ENCODE peak calls at places on chromosomes 16 and 17, in nine cellular contexts. D is lower lobe of right lung; I is pancreas; H is fibroblast of lung; C is CD8-positive, alpha-beta memory T cell; O is left ventricle myocardium inferior; J is endothelial cell of umbilical vein; B is IMR-90; Z is stomach. T is an unnamed sample. For H3K36me3, the result is how much of the 10 kb centered on the place peaks cover.

GRCh38 chr16:17798721-17799120 is 328.0 kb upstream of the XYLT1 start:
- DNase-seq in C (no peak), B (no peak), J (no peak), H (no peak), D (no peak), O (no peak), I (no peak), Z (no peak), T (no peak)

GRCh38 chr16:23843143-23843542 is 7.4 kb downstream of the PRKCB start:
- DNase-seq in Z (no peak), O (no peak), H (no peak), C (no peak), I (no peak), J (no peak), B (no peak), D (no peak), T (no peak)

GRCh38 chr17:13871261-13871660 is 198.0 kb upstream of the COX10 start:
- DNase-seq in H (no peak), C (no peak), J (no peak), Z (no peak), O (no peak), I (no peak), D (no peak), B (no peak), T (no peak)

GRCh38 chr17:41452276-41452675 is 11.5 kb upstream of the KRT38 start:
- DNase-seq in I (no peak), O (no peak), Z (no peak), H (no peak), J (no peak), D (no peak), B (no peak), C (no peak), T (no peak)

GRCh38 chr17:7261377-7262191 is 694 bp downstream of the CLDN7 start:
- DNase-seq in D (peak), O (no peak), B (no peak), Z (no peak), C (peak), J (no peak), I (peak), H (no peak), T (no peak)

GRCh38 chr17:68101992-68102758 is 66.6 kb downstream of the KPNA2 start:
- DNase-seq in B (no peak), I (peak), O (no peak), J (peak), C (peak), H (no peak), D (no peak), Z (peak), T (no peak)

GRCh38 chr17:29719469-29719868 is 96.8 kb upstream of the CORO6 start:
- DNase-seq in J (no peak), H (no peak), B (no peak), I (no peak), Z (no peak), D (no peak), O (no peak), C (no peak), T (no peak)

GRCh38 chr16:1871974-1872635 is at the start of gene MEIOB:
- DNase-seq in Z (no peak), D (peak), I (peak), B (no peak), J (peak), H (no peak), C (no peak), O (no peak), T (peak)

GRCh38 chr17:81523139-81524062 is 4.8 kb upstream of the FSCN2 start:
- DNase-seq in C (no peak), J (no peak), O (no peak), H (peak), I (no peak), B (peak), D (peak), Z (peak), T (no peak)

GRCh38 chr16:19837331-19837943 is 47.2 kb downstream of the GPRC5B start:
- DNase-seq in D (no peak), C (no peak), B (no peak), I (no peak), Z (no peak), H (no peak), J (no peak), O (no peak), T (no peak)

GRCh38 chr16:87446479-87446878 is 46.3 kb downstream of the ZCCHC14 start:
- DNase-seq in C (no peak), O (no peak), H (no peak), I (no peak), Z (no peak), J (no peak), B (no peak), D (no peak), T (no peak)

GRCh38 chr17:32936894-32937500 is 9.0 kb downstream of the TMEM98 start:
- DNase-seq in O (peak), I (peak), B (peak), Z (peak), J (peak), C (peak), H (peak), D (peak), T (peak)

GRCh38 chr17:32931686-32932085 is 3.7 kb downstream of the TMEM98 start:
- DNase-seq in Z (no peak), O (no peak), D (no peak), I (no peak), B (peak), J (no peak), H (no peak), C (no peak), T (no peak)

GRCh38 chr17:32940706-32941390 is 12.9 kb downstream of the TMEM98 start:
- DNase-seq in O (no peak), H (no peak), C (no peak), J (no peak), D (no peak), B (no peak), Z (no peak), I (no peak), T (no peak)

GRCh38 chr17:32933881-32934280 is 5.9 kb downstream of the TMEM98 start:
- DNase-seq in C (no peak), O (no peak), H (no peak), B (peak), I (no peak), J (no peak), D (no peak), Z (no peak), T (no peak)

DNA sequence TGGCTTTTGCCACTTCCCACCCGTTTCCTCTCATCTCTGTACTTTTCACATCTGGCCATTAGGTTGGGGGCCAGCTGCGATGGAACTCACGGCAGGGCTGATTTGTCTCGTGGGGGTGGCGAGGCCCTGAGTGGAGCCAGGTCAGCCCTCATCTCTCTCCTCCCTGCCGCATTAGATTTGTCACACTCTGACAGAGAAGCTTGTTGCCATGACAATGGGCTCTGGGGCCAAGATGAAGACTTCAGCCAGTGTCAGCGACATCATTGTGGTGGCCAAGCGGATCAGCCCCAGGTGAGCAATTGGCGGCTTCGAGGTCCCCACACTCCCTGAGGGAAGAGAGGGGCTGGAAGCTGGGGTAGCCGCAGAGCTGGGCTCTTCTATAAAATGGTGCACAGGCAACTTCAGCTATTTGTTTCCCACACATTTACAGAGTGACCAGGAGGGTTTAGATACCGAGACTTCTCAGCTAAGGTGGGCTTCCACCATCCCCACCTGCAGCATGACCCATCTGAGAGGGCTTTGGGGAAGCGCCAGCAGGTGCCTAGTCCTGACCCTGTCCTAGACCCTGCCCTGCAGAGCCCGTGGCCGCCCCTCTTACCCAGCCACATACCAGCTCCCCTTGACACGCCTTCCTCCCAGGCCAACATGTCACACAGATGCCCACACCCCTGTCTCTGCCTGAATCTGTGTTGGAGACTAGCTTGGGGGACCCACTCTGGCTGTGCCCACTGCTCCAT is 8.4 kb downstream of the TMEM98 start:
- DNase-seq in B (no peak), H (no peak), J (no peak), Z (no peak), I (no peak), D (no peak), O (no peak), C (no peak), T (no peak)
- H3K27ac ChIP-seq in B (no peak), H (no peak), J (peak), Z (peak), I (peak), D (no peak), O (no peak), C (no peak), T (no peak)

DNA sequence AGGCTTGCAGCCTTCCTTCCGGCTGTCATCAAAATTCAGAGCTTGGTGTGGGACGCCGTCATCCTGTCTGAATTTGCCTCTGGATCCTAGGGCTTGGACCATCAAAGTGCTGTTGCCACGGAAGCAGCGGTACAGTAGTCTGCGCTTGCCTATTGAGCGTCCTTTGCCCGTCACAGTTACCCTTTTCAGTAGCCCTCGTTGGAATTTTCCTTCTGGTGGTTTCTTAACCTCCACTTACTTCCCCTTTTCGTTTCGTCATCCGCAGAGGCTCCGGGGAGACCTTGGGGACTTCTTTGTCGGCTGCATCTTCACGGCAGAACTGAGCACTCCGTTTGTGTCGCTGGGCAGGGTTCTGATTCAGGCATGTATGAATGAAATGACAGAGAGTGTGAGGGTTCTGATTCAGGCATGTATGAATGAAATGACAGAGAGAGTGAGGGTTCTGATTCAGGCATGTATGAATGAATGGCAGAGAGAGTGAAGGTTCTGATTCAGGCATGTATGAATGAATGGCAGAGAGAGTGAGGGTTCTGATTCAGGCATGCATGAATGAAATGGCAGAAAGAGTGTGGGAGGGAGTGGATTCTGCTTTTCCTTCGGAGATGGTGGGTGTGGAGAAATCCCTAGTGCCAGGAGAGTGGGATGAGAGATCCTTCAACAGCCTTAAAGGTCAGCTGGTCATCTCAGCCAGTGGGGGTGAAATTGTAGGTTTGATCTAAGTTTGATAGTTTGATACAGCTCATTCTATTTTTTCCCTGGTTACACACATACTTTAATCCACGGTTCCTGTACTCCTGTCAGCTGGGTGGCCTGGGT is 8.1 kb downstream of the TLCD3A start:
- DNase-seq in I (no peak), C (no peak), D (no peak), Z (no peak), J (no peak), O (no peak), B (no peak), H (no peak), T (no peak)
- H3K36me3 ChIP-seq in I (under half), C (under half), D (half or more), Z (half or more), J (under half), O (half or more), B (half or more), H (under half), T (under half)

GRCh38 chr16:88760424-88761142 is 24.4 kb downstream of the PIEZO1 start:
- DNase-seq in I (no peak), Z (no peak), B (no peak), D (no peak), O (no peak), H (no peak), J (no peak), C (no peak), T (no peak)

GRCh38 chr16:88762258-88762870 is 22.7 kb downstream of the PIEZO1 start:
- DNase-seq in B (no peak), H (no peak), Z (no peak), I (no peak), D (no peak), O (no peak), J (no peak), C (no peak), T (no peak)

GRCh38 chr16:88762941-88763340 is 22.1 kb downstream of the PIEZO1 start:
- DNase-seq in I (no peak), J (no peak), D (no peak), O (no peak), Z (no peak), H (no peak), C (no peak), B (no peak), T (no peak)

GRCh38 chr16:88761143-88761534 is 23.9 kb downstream of the PIEZO1 start:
- DNase-seq in H (no peak), Z (no peak), I (no peak), O (no peak), D (no peak), C (no peak), B (no peak), J (no peak), T (no peak)

GRCh38 chr16:88761830-88762229 is 23.2 kb downstream of the PIEZO1 start:
- DNase-seq in C (no peak), J (no peak), D (no peak), O (no peak), I (no peak), H (no peak), Z (no peak), B (no peak), T (no peak)
- H3K27ac ChIP-seq in C (no peak), J (no peak), D (peak), O (no peak), I (no peak), H (no peak), Z (no peak), B (no peak), T (no peak)

GRCh38 chr16:29990883-29991570 is 4.4 kb downstream of the HIRIP3 start:
- DNase-seq in C (no peak), I (no peak), D (no peak), O (no peak), Z (no peak), J (no peak), B (no peak), H (no peak), T (no peak)

GRCh38 chr16:29991571-29991904 is 3.9 kb downstream of the HIRIP3 start:
- DNase-seq in I (no peak), H (no peak), B (no peak), J (no peak), O (no peak), D (no peak), C (no peak), Z (no peak), T (no peak)

GRCh38 chr16:29993191-29993902 is 2.1 kb downstream of the HIRIP3 start:
- DNase-seq in O (no peak), D (peak), H (no peak), J (no peak), Z (no peak), B (no peak), I (no peak), C (no peak), T (no peak)

GRCh38 chr16:29993903-29994612 is 1.4 kb downstream of the HIRIP3 start:
- DNase-seq in H (no peak), C (no peak), B (no peak), O (no peak), I (no peak), Z (no peak), J (no peak), D (no peak), T (no peak)

GRCh38 chr16:29992371-29992967 is 2.9 kb downstream of the HIRIP3 start:
- DNase-seq in H (peak), C (no peak), O (no peak), J (no peak), D (no peak), B (peak), Z (no peak), I (no peak), T (no peak)
- H3K36me3 ChIP-seq in H (under half), C (under half), O (half or more), J (under half), D (half or more), B (under half), Z (half or more), I (under half), T (half or more)

GRCh38 chr17:55751720-55752250 is 934 bp downstream of the PCTP start:
- DNase-seq in Z (no peak), O (no peak), I (no peak), H (no peak), D (no peak), C (no peak), J (no peak), B (no peak), T (no peak)
- H3K27ac ChIP-seq in Z (no peak), O (peak), I (no peak), H (peak), D (peak), C (peak), J (no peak), B (peak), T (peak)

DNA sequence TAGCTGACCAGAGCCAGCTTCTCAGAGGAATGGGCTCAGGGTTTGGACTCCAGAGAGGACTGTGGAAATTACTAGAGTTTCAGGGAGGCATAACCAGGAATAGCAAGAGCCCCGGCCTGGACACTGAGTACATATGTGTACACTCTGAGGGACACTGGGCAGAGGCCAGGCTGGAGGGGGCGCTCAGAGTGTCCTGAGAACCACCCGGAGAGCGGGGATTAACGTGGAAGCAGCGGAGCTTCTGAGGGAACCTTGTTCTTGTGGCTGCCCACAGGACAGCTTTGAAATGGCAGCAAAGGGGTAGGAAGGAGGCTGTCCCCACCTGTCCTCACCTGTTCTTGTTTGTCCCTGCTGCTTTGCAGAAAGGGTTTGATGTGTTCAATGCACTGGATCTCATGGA is 27.8 kb downstream of the PLCD3 start:
- DNase-seq in J (no peak), I (no peak), O (no peak), B (no peak), Z (no peak), D (no peak), H (no peak), C (no peak), T (no peak)
- H3K36me3 ChIP-seq in J (under half), I (under half), O (half or more), B (half or more), Z (half or more), D (half or more), H (under half), C (under half), T (under half)

GRCh38 chr16:3953728-3954410 is 73.4 kb upstream of the CREBBP start:
- DNase-seq in D (no peak), H (no peak), I (no peak), B (no peak), C (no peak), J (no peak), O (no peak), Z (no peak), T (no peak)

GRCh38 chr16:3954411-3954921 is 74.0 kb upstream of the CREBBP start:
- DNase-seq in C (no peak), J (no peak), D (no peak), H (peak), O (no peak), B (peak), Z (no peak), I (no peak), T (no peak)

GRCh38 chr16:3951861-3952332 is 71.4 kb upstream of the CREBBP start:
- DNase-seq in C (no peak), J (no peak), H (peak), I (no peak), Z (no peak), D (no peak), O (no peak), B (peak), T (no peak)

GRCh38 chr16:3950343-3951193 is 70.1 kb upstream of the CREBBP start:
- DNase-seq in O (peak), H (peak), I (no peak), C (no peak), B (peak), Z (peak), D (peak), J (peak), T (peak)

GRCh38 chr16:3952342-3953131 is 72.0 kb upstream of the CREBBP start:
- DNase-seq in B (no peak), D (no peak), C (no peak), Z (no peak), I (no peak), H (no peak), J (no peak), O (peak), T (peak)
- H3K27ac ChIP-seq in B (no peak), D (no peak), C (no peak), Z (no peak), I (no peak), H (no peak), J (no peak), O (peak), T (peak)

GRCh38 chr16:31189412-31189778 is 9.5 kb downstream of the FUS start:
- DNase-seq in D (no peak), Z (no peak), B (no peak), O (no peak), J (no peak), H (no peak), I (no peak), C (no peak), T (no peak)
- H3K36me3 ChIP-seq in D (half or more), Z (half or more), B (half or more), O (half or more), J (half or more), H (half or more), I (under half), C (half or more), T (half or more)